ENCODE peak calls at places on chromosomes 2 and 18, in ten cellular contexts. U, C, V, P, N, I, Y, O, H and F are unnamed samples.

GRCh38 chr2:20074901-20075300 is 23.5 kb upstream of the LAPTM4A start:
- DNase-seq in U (no peak), C (no peak), V (no peak), P (no peak), N (no peak), I (no peak), Y (no peak), O (no peak), H (no peak), F (no peak)

GRCh38 chr2:143428700-143429099 is 299.5 kb downstream of the ARHGAP15 start:
- DNase-seq in U (no peak), C (peak), V (no peak), P (no peak), N (no peak), I (no peak), Y (no peak), O (no peak), H (no peak), F (no peak)

GRCh38 chr2:113886479-113887383 is 3.2 kb upstream of the ACTR3 start:
- DNase-seq in U (no peak), C (peak), V (peak), P (peak), N (peak), I (peak), Y (peak), O (peak), H (no peak), F (no peak)

GRCh38 chr18:27185025-27185763 is at the start of gene CHST9:
- DNase-seq in U (no peak), C (no peak), V (no peak), P (no peak), N (no peak), I (peak), Y (peak), O (no peak), H (no peak), F (no peak)

GRCh38 chr2:207504513-207505171 is 25.1 kb upstream of the CREB1 start:
- DNase-seq in U (peak), C (no peak), V (peak), P (no peak), N (no peak), I (no peak), Y (no peak), O (no peak), H (no peak), F (no peak)

GRCh38 chr2:12701786-12702660 is 14.7 kb upstream of the TRIB2 start:
- DNase-seq in U (no peak), C (peak), V (no peak), P (no peak), N (no peak), I (no peak), Y (no peak), O (no peak), H (no peak), F (no peak)

GRCh38 chr2:138867341-138867740 is 87.2 kb upstream of the NXPH2 start:
- DNase-seq in U (peak), C (no peak), V (no peak), P (no peak), N (no peak), I (no peak), Y (no peak), O (no peak), H (no peak), F (no peak)

GRCh38 chr2:234939576-234939975 is 12.2 kb upstream of the SH3BP4 start:
- DNase-seq in U (no peak), C (no peak), V (no peak), P (no peak), N (no peak), I (no peak), Y (no peak), O (no peak), H (no peak), F (no peak)

GRCh38 chr2:169983506-169983905 is 156.3 kb downstream of the UBR3 start:
- DNase-seq in U (no peak), C (no peak), V (no peak), P (no peak), N (no peak), I (no peak), Y (no peak), O (no peak), H (no peak), F (no peak)

GRCh38 chr2:236242057-236242495 is 22.1 kb downstream of the ASB18 start:
- DNase-seq in U (no peak), C (no peak), V (no peak), P (no peak), N (no peak), I (no peak), Y (no peak), O (no peak), H (no peak), F (no peak)

GRCh38 chr2:158928965-158929364 is 39.5 kb upstream of the TANC1 start:
- DNase-seq in U (no peak), C (peak), V (no peak), P (peak), N (no peak), I (no peak), Y (no peak), O (no peak), H (no peak), F (no peak)

GRCh38 chr2:55048514-55048924 is 1.7 kb downstream of the RTN4 start:
- DNase-seq in U (no peak), C (peak), V (no peak), P (peak), N (no peak), I (no peak), Y (no peak), O (peak), H (no peak), F (no peak)

GRCh38 chr2:234691226-234691600 is 194.3 kb upstream of the ARL4C start:
- DNase-seq in U (no peak), C (no peak), V (no peak), P (no peak), N (no peak), I (no peak), Y (no peak), O (no peak), H (no peak), F (no peak)

GRCh38 chr2:160138406-160138805 is 61.7 kb downstream of the ITGB6 start:
- DNase-seq in U (no peak), C (no peak), V (no peak), P (no peak), N (no peak), I (no peak), Y (no peak), O (no peak), H (no peak), F (no peak)

GRCh38 chr2:42598656-42599267 is 30.3 kb downstream of the MTA3 start:
- DNase-seq in U (no peak), C (peak), V (no peak), P (no peak), N (no peak), I (no peak), Y (no peak), O (no peak), H (no peak), F (no peak)

GRCh38 chr2:234488913-234489451 is 7.9 kb downstream of the ARL4C start:
- DNase-seq in U (no peak), C (no peak), V (no peak), P (no peak), N (peak), I (peak), Y (no peak), O (no peak), H (peak), F (no peak)

GRCh38 chr2:36438454-36438977 is 82.9 kb downstream of the CRIM1 start:
- DNase-seq in U (peak), C (peak), V (no peak), P (no peak), N (no peak), I (no peak), Y (no peak), O (no peak), H (no peak), F (no peak)

GRCh38 chr2:176488446-176488845 is 219.2 kb downstream of the MTX2 start:
- DNase-seq in U (no peak), C (peak), V (no peak), P (no peak), N (no peak), I (no peak), Y (no peak), O (no peak), H (no peak), F (no peak)

GRCh38 chr2:11406492-11407381 is 59.2 kb downstream of the E2F6 start:
- DNase-seq in U (no peak), C (peak), V (peak), P (no peak), N (no peak), I (no peak), Y (no peak), O (no peak), H (no peak), F (no peak)

GRCh38 chr2:68390114-68390513 is 25.0 kb downstream of the PLEK start:
- DNase-seq in U (no peak), C (no peak), V (no peak), P (no peak), N (no peak), I (no peak), Y (no peak), O (no peak), H (no peak), F (no peak)

GRCh38 chr2:63571291-63571690 is 17.0 kb downstream of the WDPCP start:
- DNase-seq in U (no peak), C (no peak), V (no peak), P (no peak), N (no peak), I (no peak), Y (no peak), O (no peak), H (no peak), F (no peak)

GRCh38 chr2:47653909-47654789 is 128.8 kb upstream of the MSH6 start:
- DNase-seq in U (no peak), C (peak), V (no peak), P (peak), N (no peak), I (no peak), Y (no peak), O (no peak), H (no peak), F (no peak)

GRCh38 chr2:144515694-144516416 is 4.1 kb downstream of the ZEB2 start:
- DNase-seq in U (no peak), C (no peak), V (peak), P (peak), N (no peak), I (peak), Y (no peak), O (peak), H (peak), F (peak)

GRCh38 chr2:155100261-155100660 is 401.8 kb downstream of the KCNJ3 start:
- DNase-seq in U (no peak), C (peak), V (no peak), P (no peak), N (no peak), I (no peak), Y (no peak), O (no peak), H (no peak), F (no peak)

GRCh38 chr2:98634406-98635092 is 26.2 kb downstream of the UNC50 start:
- DNase-seq in U (no peak), C (peak), V (no peak), P (no peak), N (no peak), I (no peak), Y (no peak), O (no peak), H (peak), F (no peak)

GRCh38 chr2:158497486-158497885 is 40.7 kb downstream of the PKP4 start:
- DNase-seq in U (peak), C (peak), V (no peak), P (no peak), N (no peak), I (no peak), Y (no peak), O (no peak), H (no peak), F (no peak)

GRCh38 chr18:494602-494983 is 5.9 kb downstream of the COLEC12 start:
- DNase-seq in U (no peak), C (no peak), V (no peak), P (no peak), N (no peak), I (no peak), Y (no peak), O (no peak), H (no peak), F (no peak)

GRCh38 chr18:31243740-31244512 is 74.0 kb upstream of the DSG1 start:
- DNase-seq in U (no peak), C (no peak), V (no peak), P (peak), N (no peak), I (no peak), Y (no peak), O (no peak), H (no peak), F (no peak)

GRCh38 chr2:67571785-67572718 is 174.9 kb downstream of the ETAA1 start:
- DNase-seq in U (no peak), C (peak), V (no peak), P (no peak), N (no peak), I (no peak), Y (no peak), O (no peak), H (no peak), F (no peak)

GRCh38 chr18:47407736-47408135 is 156.3 kb upstream of the SKOR2 start:
- DNase-seq in U (no peak), C (no peak), V (no peak), P (no peak), N (no peak), I (no peak), Y (no peak), O (no peak), H (no peak), F (no peak)

GRCh38 chr2:174176898-174177297 is 71.4 kb downstream of the OLA1 start:
- DNase-seq in U (no peak), C (peak), V (no peak), P (no peak), N (no peak), I (no peak), Y (no peak), O (no peak), H (no peak), F (no peak)

GRCh38 chr2:9769171-9770005 is 73.9 kb upstream of the TAF1B start:
- DNase-seq in U (no peak), C (no peak), V (no peak), P (no peak), N (no peak), I (peak), Y (peak), O (no peak), H (no peak), F (no peak)